ENCODE peak calls at places on chromosomes 3 and 15, in six cellular contexts. T is CD8-positive, alpha-beta T cell; P is GM23338; M is astrocyte of the spinal cord; Z is mesothelial cell of epicardium; W is HFFc6. I is an unnamed sample.

GRCh38 chr3:13419356-13420050 is 619 bp downstream of the NUP210 start:
- DNase-seq in T (peak; percentile 66), P (peak; percentile 61), M (no peak), Z (peak; percentile 66), W (no peak), I (no peak)

GRCh38 chr3:193944161-193944884 is 191.6 kb upstream of the HES1 start:
- DNase-seq in T (no peak), P (peak; percentile 64), M (no peak), Z (no peak), W (no peak), I (no peak)

GRCh38 chr15:79311901-79312553 is 1.1 kb downstream of the TMED3 start:
- DNase-seq in T (no peak), P (no peak), M (no peak), Z (no peak), W (no peak), I (no peak)

GRCh38 chr15:72231847-72232461 is 964 bp upstream of the PKM start:
- DNase-seq in T (peak; percentile 61), P (peak; percentile 74), M (peak; percentile 85), Z (no peak), W (peak; percentile 80), I (no peak)

GRCh38 chr15:50816191-50816590 is 50.7 kb upstream of the SPPL2A start:
- DNase-seq in T (no peak), P (no peak), M (no peak), Z (no peak), W (no peak), I (no peak)

GRCh38 chr3:70245746-70246525 is 66.5 kb downstream of the MDFIC2 start:
- DNase-seq in T (no peak), P (no peak), M (no peak), Z (no peak), W (no peak), I (no peak)

GRCh38 chr15:95577911-95578310 is 752.6 kb upstream of the NR2F2 start:
- DNase-seq in T (no peak), P (no peak), M (no peak), Z (no peak), W (no peak), I (no peak)

GRCh38 chr3:190076601-190077444 is 43.9 kb downstream of the P3H2 start:
- DNase-seq in T (no peak), P (peak; percentile 54), M (peak; percentile 98), Z (peak; percentile 52), W (peak; percentile 99), I (peak; percentile 90)

GRCh38 chr3:184196536-184196935 is 10.5 kb downstream of the ABCF3 start:
- DNase-seq in T (no peak), P (no peak), M (no peak), Z (no peak), W (no peak), I (no peak)

DNA sequence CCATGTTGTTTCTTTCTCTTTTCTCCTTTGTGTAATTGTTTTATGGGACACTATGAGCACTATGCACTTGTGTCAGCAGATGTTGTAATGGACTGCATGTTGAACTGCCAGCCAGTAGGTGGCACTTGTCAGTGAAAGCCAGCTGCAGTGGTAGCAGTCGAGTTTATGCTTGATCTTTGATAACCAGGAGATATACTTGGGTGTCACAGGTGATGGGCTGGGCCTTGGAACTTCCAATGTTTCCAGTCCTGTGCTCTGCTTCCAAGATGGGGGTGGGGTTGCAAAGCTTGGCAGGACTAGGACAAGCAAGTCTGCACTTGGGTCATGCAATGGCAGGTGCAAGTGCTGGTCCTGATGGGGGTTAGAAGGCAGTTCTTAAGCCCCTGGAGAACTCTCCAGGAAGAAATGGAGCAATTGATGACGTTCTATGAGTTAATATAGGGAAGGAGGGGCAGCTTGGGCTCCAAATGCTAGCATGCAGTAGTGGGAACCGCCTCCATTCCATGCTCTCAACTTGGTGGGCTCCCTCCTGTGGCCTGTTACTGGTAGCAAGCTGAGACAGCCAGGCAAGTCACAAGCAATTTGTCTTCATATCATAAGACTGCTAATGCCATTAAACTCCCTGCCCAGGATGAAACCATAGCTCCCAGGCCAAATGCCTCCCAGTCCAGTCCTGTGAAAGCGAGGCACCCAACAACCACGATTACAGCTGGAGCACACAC is 287.3 kb downstream of the CGGBP1 start:
- DNase-seq in T (peak; percentile 24), P (peak; percentile 62), M (no peak), Z (no peak), W (peak; percentile 68), I (no peak)
- TF ChIP-seq CTCF in T (peak; percentile 53), P (peak; percentile 79), M (peak; percentile 58), Z (peak; percentile 53), W (peak; percentile 87), I (peak; percentile 60)

GRCh38 chr15:65937476-65937875 is 68.2 kb downstream of the RAB11A start:
- DNase-seq in T (no peak), P (no peak), M (no peak), Z (no peak), W (peak; percentile 18), I (no peak)

GRCh38 chr15:65937046-65937445 is 67.8 kb downstream of the RAB11A start:
- DNase-seq in T (no peak), P (no peak), M (no peak), Z (no peak), W (no peak), I (no peak)

GRCh38 chr15:65935391-65935790 is 66.1 kb downstream of the RAB11A start:
- DNase-seq in T (no peak), P (no peak), M (no peak), Z (no peak), W (no peak), I (no peak)

GRCh38 chr15:65939901-65940617 is 70.8 kb downstream of the RAB11A start:
- DNase-seq in T (no peak), P (no peak), M (peak; percentile 81), Z (no peak), W (peak; percentile 91), I (no peak)

DNA sequence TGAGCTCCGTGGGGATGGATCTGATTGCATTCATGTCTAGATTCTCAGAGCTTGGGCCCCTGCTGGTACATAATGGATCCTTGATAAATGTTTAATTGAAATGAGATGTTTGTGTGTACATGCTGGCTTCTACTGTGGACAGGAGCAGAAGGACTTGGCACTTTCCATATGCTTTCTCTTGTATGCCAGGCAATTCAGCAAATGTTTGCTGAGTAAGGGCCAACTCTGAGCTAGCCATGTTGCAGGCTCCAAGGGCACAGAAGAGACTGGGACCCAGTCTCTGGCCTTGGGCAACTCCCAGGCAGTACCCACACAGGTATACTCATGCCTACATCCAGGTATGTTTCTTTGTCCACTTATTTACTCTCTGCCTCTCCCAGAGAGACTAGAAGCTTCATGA is 67.0 kb downstream of the RAB11A start:
- DNase-seq in T (no peak), P (no peak), M (no peak), Z (no peak), W (no peak), I (no peak)
- TF ChIP-seq CTCF in T (no peak), P (no peak), M (no peak), Z (no peak), W (no peak), I (no peak)

GRCh38 chr3:57827757-57828156 is 71.6 kb downstream of the SLMAP start:
- DNase-seq in T (no peak), P (no peak), M (no peak), Z (no peak), W (no peak), I (no peak)

GRCh38 chr3:57822686-57823085 is 66.6 kb downstream of the SLMAP start:
- DNase-seq in T (no peak), P (no peak), M (no peak), Z (no peak), W (no peak), I (no peak)

GRCh38 chr3:57825116-57825515 is 69.0 kb downstream of the SLMAP start:
- DNase-seq in T (no peak), P (no peak), M (no peak), Z (no peak), W (no peak), I (no peak)

GRCh38 chr3:57826952-57827723 is 71.0 kb downstream of the SLMAP start:
- DNase-seq in T (no peak), P (peak; percentile 53), M (no peak), Z (no peak), W (no peak), I (no peak)

DNA sequence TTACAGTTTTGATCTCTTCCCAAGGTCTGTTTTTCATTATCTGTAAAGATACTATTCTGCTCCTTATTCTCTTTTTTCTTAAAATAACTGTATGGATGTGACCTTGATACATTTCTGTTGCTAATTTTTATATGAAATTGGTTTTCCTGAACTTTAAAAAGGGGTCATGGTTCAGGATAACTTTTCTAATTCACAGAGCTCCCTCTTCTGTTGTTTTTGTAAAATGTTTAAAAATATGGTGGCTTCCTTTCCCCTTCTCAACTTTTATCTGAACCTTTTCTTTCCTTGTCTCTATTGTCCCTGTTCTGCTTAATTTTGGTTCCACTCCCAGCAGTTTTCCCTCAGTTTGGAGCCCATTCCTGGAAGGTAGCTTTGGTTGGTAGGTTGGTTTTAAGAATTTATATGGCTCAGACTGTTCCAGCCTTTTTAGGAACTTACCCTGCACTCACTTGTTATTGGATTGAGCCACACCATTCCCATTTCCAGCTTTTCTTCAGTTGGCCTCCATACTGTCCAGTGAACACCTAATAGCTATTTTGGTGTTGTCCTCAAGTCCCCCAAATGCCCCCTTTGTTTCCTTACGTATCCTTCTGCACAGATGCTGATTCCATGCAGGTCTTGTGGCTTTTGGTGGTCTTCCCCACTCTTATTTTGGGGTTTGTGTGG is 70.3 kb downstream of the SLMAP start:
- DNase-seq in T (no peak), P (no peak), M (no peak), Z (no peak), W (no peak), I (no peak)
- TF ChIP-seq CTCF in T (no peak), P (no peak), M (no peak), Z (no peak), W (peak; percentile 7), I (peak; percentile 49)

DNA sequence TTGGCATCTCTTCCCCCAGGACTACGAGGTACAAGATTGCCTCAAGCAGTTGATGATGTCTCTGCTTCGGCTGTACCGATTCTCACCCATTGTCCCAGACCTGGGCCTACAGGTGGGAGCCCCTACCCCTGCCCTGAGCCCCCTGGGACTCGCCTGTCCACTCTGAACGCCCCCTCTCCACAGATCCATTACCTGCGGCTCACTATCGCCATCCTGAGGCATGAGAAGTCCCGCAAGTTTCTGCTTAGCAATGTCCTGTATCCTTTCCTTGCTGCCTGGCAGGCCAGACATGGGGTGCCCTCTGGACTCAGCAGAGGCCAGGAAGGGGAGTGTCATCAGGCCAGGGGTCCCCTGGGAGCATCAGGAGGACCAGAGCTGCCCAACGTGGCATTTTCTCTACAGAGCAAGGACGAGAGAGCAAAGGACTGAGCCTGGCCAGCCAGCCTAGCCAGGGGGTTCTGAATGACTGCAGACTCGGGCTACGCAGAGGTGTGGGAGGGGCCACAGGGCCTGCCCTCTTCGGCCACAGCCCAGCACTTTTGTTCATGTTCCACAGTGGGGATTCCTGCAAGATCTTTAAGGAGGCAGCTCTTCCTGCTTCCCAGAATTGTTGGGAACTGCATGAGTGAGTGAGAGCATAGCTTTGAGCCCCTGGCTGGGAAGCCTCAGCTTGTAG is 11.2 kb downstream of the RNF123 start:
- DNase-seq in T (no peak), P (peak; percentile 71), M (no peak), Z (no peak), W (no peak), I (no peak)
- TF ChIP-seq CTCF in T (no peak), P (peak; percentile 59), M (no peak), Z (no peak), W (peak; percentile 39), I (no peak)

I was measured in osteocyte.